ENCODE peak calls at places on chromosomes 11 and 22, in five cellular contexts. E is dorsolateral prefrontal cortex, I is KBM-7, W is Right ventricle myocardium superior, V is astrocyte of the cerebellum. O is an unnamed sample.

GRCh38 chr11:8201524-8202365 is 32.9 kb upstream of the RIC3 start:
- DNase-seq in I (peak), E (no peak), W (no peak), V (no peak), O (no peak)

GRCh38 chr11:31254411-31254810 is 115.1 kb downstream of the DCDC1 start:
- DNase-seq in V (no peak), E (no peak), I (no peak), W (no peak), O (no peak)

GRCh38 chr22:20429254-20430100 is 8.1 kb downstream of the SCARF2 start:
- DNase-seq in I (peak), E (no peak), W (peak), V (no peak), O (no peak)

GRCh38 chr11:133948711-133949110 is 8.1 kb downstream of the IGSF9B start:
- DNase-seq in W (no peak), V (no peak), E (no peak), I (no peak), O (no peak)

GRCh38 chr11:119024430-119025098 is 6.0 kb downstream of the TRAPPC4 start:
- DNase-seq in E (no peak), I (no peak), V (no peak), W (no peak), O (no peak)

GRCh38 chr11:64729851-64730382 is 6.9 kb upstream of the NRXN2 start:
- DNase-seq in E (no peak), W (peak), V (no peak), I (no peak), O (no peak)

GRCh38 chr11:101516546-101516945 is 67.3 kb downstream of the TRPC6 start:
- DNase-seq in I (no peak), W (no peak), V (no peak), E (no peak), O (no peak)

GRCh38 chr11:7642747-7643146 is 30.6 kb downstream of the CYB5R2 start:
- DNase-seq in E (no peak), V (no peak), W (no peak), I (no peak), O (no peak)

GRCh38 chr11:73389902-73390301 is 13.7 kb downstream of the RELT start:
- DNase-seq in I (no peak), E (no peak), W (peak), V (no peak), O (no peak)

GRCh38 chr22:28547132-28547842 is 132.4 kb downstream of the TTC28 start:
- DNase-seq in E (no peak), I (no peak), W (no peak), V (peak), O (peak)

GRCh38 chr11:75668508-75669297 is at the start of gene MAP6:
- DNase-seq in I (no peak), W (peak), E (peak), V (no peak), O (no peak)

GRCh38 chr11:72736452-72737069 is 15.6 kb downstream of the ARAP1 start:
- DNase-seq in V (no peak), E (no peak), W (peak), I (peak), O (no peak)

GRCh38 chr11:94649925-94650623 is 82.9 kb downstream of the PIWIL4 start:
- DNase-seq in I (no peak), E (no peak), W (no peak), V (no peak), O (no peak)